ENCODE peak calls at places on chromosomes 5 and 9, in nine cellular contexts. A, P, Z, F, E, B, N, T and U are unnamed samples.

GRCh38 chr9:116152390-116152789 is 1.2 kb upstream of the PAPPA start:
- DNase-seq in A (no peak), P (no peak), Z (no peak), F (no peak), E (no peak), B (no peak), N (no peak), T (no peak), U (peak)

GRCh38 chr5:141677415-141677814 is 4.6 kb downstream of the ARAP3 start:
- DNase-seq in A (no peak), P (no peak), Z (no peak), F (no peak), E (no peak), B (no peak), N (no peak), T (no peak), U (no peak)

GRCh38 chr5:53263151-53263550 is 153.6 kb upstream of the MOCS2 start:
- DNase-seq in A (no peak), P (no peak), Z (no peak), F (no peak), E (no peak), B (no peak), N (no peak), T (no peak), U (no peak)

GRCh38 chr9:3957296-3957695 is 342.6 kb downstream of the GLIS3 start:
- DNase-seq in A (no peak), P (no peak), Z (no peak), F (no peak), E (no peak), B (no peak), N (no peak), T (no peak), U (no peak)

GRCh38 chr5:138054863-138055558 is 22.1 kb upstream of the FAM13B start:
- DNase-seq in A (no peak), P (no peak), Z (no peak), F (no peak), E (no peak), B (no peak), N (no peak), T (peak), U (peak)

GRCh38 chr5:138743506-138743905 is 9.7 kb upstream of the CTNNA1 start:
- DNase-seq in A (no peak), P (no peak), Z (no peak), F (no peak), E (no peak), B (no peak), N (no peak), T (no peak), U (peak)

GRCh38 chr5:2752059-2752874 is 790 bp upstream of the IRX2 start:
- DNase-seq in A (no peak), P (no peak), Z (no peak), F (no peak), E (no peak), B (peak), N (no peak), T (no peak), U (peak)

GRCh38 chr5:157520911-157521703 is 54.5 kb downstream of the ADAM19 start:
- DNase-seq in A (no peak), P (no peak), Z (no peak), F (no peak), E (no peak), B (no peak), N (no peak), T (no peak), U (no peak)

GRCh38 chr9:92432972-92433548 is 8.8 kb upstream of the OMD start:
- DNase-seq in A (no peak), P (no peak), Z (no peak), F (no peak), E (no peak), B (no peak), N (no peak), T (no peak), U (no peak)

GRCh38 chr5:132458226-132458560 is 32.4 kb downstream of the IRF1 start:
- DNase-seq in A (no peak), P (no peak), Z (no peak), F (no peak), E (no peak), B (no peak), N (no peak), T (no peak), U (no peak)

GRCh38 chr9:99357575-99357974 is 135.5 kb downstream of the SEC61B start:
- DNase-seq in A (no peak), P (no peak), Z (no peak), F (no peak), E (no peak), B (peak), N (no peak), T (no peak), U (no peak)

GRCh38 chr9:117334101-117334500 is 80.8 kb downstream of the ASTN2 start:
- DNase-seq in A (no peak), P (no peak), Z (no peak), F (no peak), E (no peak), B (peak), N (no peak), T (no peak), U (no peak)

GRCh38 chr5:107538331-107539162 is 132.2 kb downstream of the EFNA5 start:
- DNase-seq in A (no peak), P (no peak), Z (no peak), F (no peak), E (no peak), B (no peak), N (no peak), T (no peak), U (no peak)

GRCh38 chr5:123992641-123993040 is 480.7 kb downstream of the CSNK1G3 start:
- DNase-seq in A (no peak), P (no peak), Z (no peak), F (no peak), E (no peak), B (no peak), N (no peak), T (no peak), U (peak)

GRCh38 chr5:37900692-37901091 is 60.9 kb upstream of the GDNF start:
- DNase-seq in A (no peak), P (no peak), Z (no peak), F (no peak), E (no peak), B (peak), N (no peak), T (peak), U (no peak)

GRCh38 chr9:92738661-92739081 is 26.0 kb downstream of the BICD2 start:
- DNase-seq in A (no peak), P (no peak), Z (no peak), F (no peak), E (no peak), B (no peak), N (no peak), T (peak), U (no peak)

GRCh38 chr9:107711528-107711927 is 222.0 kb upstream of the KLF4 start:
- DNase-seq in A (peak), P (no peak), Z (no peak), F (no peak), E (no peak), B (peak), N (no peak), T (no peak), U (no peak)

GRCh38 chr5:129767927-129768380 is 20.1 kb downstream of the MINAR2 start:
- DNase-seq in A (peak), P (peak), Z (peak), F (no peak), E (peak), B (peak), N (peak), T (peak), U (peak)

GRCh38 chr5:150077060-150077459 is 9.3 kb downstream of the CSF1R start:
- DNase-seq in A (no peak), P (no peak), Z (no peak), F (no peak), E (peak), B (no peak), N (no peak), T (no peak), U (no peak)

GRCh38 chr5:141100243-141100805 is at the start of gene PCDHB3:
- DNase-seq in A (no peak), P (no peak), Z (no peak), F (no peak), E (peak), B (no peak), N (no peak), T (peak), U (peak)

GRCh38 chr5:38258319-38259061 is at the start of gene EGFLAM:
- DNase-seq in A (no peak), P (no peak), Z (peak), F (no peak), E (no peak), B (peak), N (no peak), T (no peak), U (peak)

GRCh38 chr9:81814404-81814793 is 113.8 kb upstream of the SPATA31D4 start:
- DNase-seq in A (no peak), P (no peak), Z (no peak), F (no peak), E (no peak), B (no peak), N (no peak), T (no peak), U (no peak)

GRCh38 chr5:6962256-6962655 is 249.0 kb downstream of the TENT4A start:
- DNase-seq in A (no peak), P (no peak), Z (no peak), F (no peak), E (no peak), B (peak), N (no peak), T (peak), U (no peak)